ENCODE peak calls at places on chromosomes 12 and 14, in five cellular contexts. B is left ventricle myocardium inferior, Q is esophagus muscularis mucosa, L is H9, J is mesendoderm. S is an unnamed sample. For H3K4me1 and H3K27me3, the result is how much of the 10 kb centered on the place peaks cover.

GRCh38 chr14:70879448-70879847 is 27.8 kb upstream of the PCNX1 start:
- DNase-seq in B (no peak), Q (no peak), J (no peak), L (no peak), S (no peak)

GRCh38 chr14:103033744-103034143 is 23.6 kb downstream of the CDC42BPB start:
- DNase-seq in Q (no peak), J (no peak), L (no peak), B (no peak), S (peak)

GRCh38 chr14:26841361-26841760 is 243.5 kb upstream of the NOVA1 start:
- DNase-seq in J (no peak), L (no peak), B (no peak), Q (no peak), S (no peak)

GRCh38 chr14:105927661-105928060 is 401.3 kb downstream of the TMEM121 start:
- DNase-seq in J (no peak), B (no peak), Q (no peak), L (no peak), S (no peak)

GRCh38 chr14:104556256-104557021 is 23.1 kb upstream of the C14orf180 start:
- DNase-seq in B (peak), J (no peak), L (no peak), Q (no peak), S (no peak)

GRCh38 chr14:35332517-35333346 is 40.5 kb downstream of the PSMA6 start:
- DNase-seq in L (no peak), B (no peak), J (no peak), Q (no peak), S (peak)

GRCh38 chr12:46269429-46270241 is 792 bp upstream of the SLC38A1 start:
- DNase-seq in Q (no peak), J (peak), B (no peak), L (peak), S (peak)

GRCh38 chr12:20101046-20101445 is 267.3 kb upstream of the PDE3A start:
- DNase-seq in J (no peak), L (no peak), Q (no peak), B (peak), S (no peak)

GRCh38 chr12:85016423-85016822 is 19.7 kb downstream of the TSPAN19 start:
- DNase-seq in Q (no peak), L (no peak), B (no peak), J (peak), S (no peak)

GRCh38 chr12:559208-559905 is 99.6 kb downstream of the B4GALNT3 start:
- DNase-seq in L (no peak), J (no peak), Q (no peak), B (no peak), S (no peak)

GRCh38 chr12:51823875-51824565 is 24.5 kb downstream of the FIGNL2 start:
- DNase-seq in B (no peak), Q (no peak), L (peak), J (peak), S (peak)

GRCh38 chr12:40241741-40242140 is 16.9 kb downstream of the LRRK2 start:
- DNase-seq in J (no peak), B (no peak), Q (no peak), L (no peak), S (no peak)

GRCh38 chr12:66921151-66921550 is 242.3 kb upstream of the GRIP1 start:
- DNase-seq in L (no peak), B (no peak), Q (peak), J (no peak), S (no peak)

GRCh38 chr12:98869886-98870285 is 224.8 kb downstream of the APAF1 start:
- DNase-seq in B (no peak), Q (no peak), L (no peak), J (no peak), S (no peak)

GRCh38 chr12:57896437-57897201 is 44.7 kb upstream of the ATP23 start:
- DNase-seq in B (peak), L (peak), J (peak), Q (no peak), S (peak)

GRCh38 chr14:49977126-49977841 is 84.4 kb downstream of the ARF6 start:
- DNase-seq in J (no peak), L (no peak), B (no peak), Q (no peak), S (peak)

GRCh38 chr14:39138450-39138849 is 24.3 kb downstream of the GEMIN2 start:
- DNase-seq in L (no peak), Q (no peak), J (no peak), B (no peak), S (no peak)

GRCh38 chr12:45216297-45216982 is 545 bp downstream of the ANO6 start:
- DNase-seq in L (peak), J (peak), B (peak), Q (peak), S (peak)

GRCh38 chr14:24235804-24236688 is 3.3 kb downstream of the GMPR2 start:
- DNase-seq in B (no peak), J (no peak), L (no peak), Q (no peak), S (no peak)

GRCh38 chr14:76376001-76376404 is at the start of gene ESRRB:
- DNase-seq in L (peak), Q (no peak), J (peak), B (no peak), S (no peak)

GRCh38 chr12:106780010-106780625 is 5.6 kb downstream of the RIC8B start:
- DNase-seq in J (peak), B (no peak), L (no peak), Q (peak), S (peak)

GRCh38 chr12:122724641-122725243 is 5.9 kb downstream of the HCAR1 start:
- DNase-seq in B (no peak), J (no peak), Q (no peak), L (no peak), S (no peak)

GRCh38 chr12:122722347-122722746 is 5.7 kb upstream of the HCAR3 start:
- DNase-seq in Q (no peak), L (no peak), J (no peak), B (no peak), S (no peak)

GRCh38 chr12:122726056-122726558 is 4.5 kb downstream of the HCAR1 start:
- DNase-seq in L (peak), B (no peak), J (peak), Q (no peak), S (no peak)

GRCh38 chr12:122729583-122730214 is 945 bp downstream of the HCAR1 start:
- DNase-seq in J (no peak), L (no peak), Q (no peak), B (no peak), S (no peak)

GRCh38 chr12:122725452-122725851 is 5.2 kb downstream of the HCAR1 start:
- DNase-seq in J (no peak), B (no peak), Q (no peak), L (no peak), S (no peak)
- H3K27ac ChIP-seq in J (peak), B (no peak), Q (no peak), L (no peak), S (no peak)

DNA sequence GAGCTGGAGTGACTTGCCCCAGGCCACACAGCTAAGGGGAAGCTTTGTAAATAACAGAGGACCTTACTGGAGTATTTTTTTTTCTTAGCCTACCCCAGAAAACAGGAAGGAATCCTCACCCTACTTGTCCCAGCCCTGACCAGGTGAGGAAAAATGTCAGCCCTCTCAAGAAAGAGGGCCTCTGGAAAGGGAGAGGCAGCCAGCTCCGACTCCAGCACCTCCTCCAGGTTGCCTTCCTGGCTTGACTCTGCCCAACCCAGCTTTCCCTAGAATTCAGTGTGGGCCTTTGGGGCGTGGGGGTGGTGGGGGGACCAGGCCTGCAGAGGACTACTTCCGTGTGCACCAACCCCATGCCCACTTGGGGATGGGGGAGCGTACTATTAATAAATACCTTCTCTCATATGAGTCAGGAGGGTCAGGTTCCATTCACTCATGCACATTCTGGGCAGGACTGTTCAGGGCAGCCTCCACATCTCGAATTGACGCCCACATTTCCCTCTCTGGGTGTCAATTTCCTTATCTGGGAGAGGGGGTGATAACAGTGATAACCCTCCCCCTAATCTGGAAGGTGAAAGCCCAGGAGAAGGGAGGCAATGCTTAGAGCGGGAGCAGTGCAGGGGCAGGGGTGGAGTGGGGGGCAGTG is 5.2 kb downstream of the RHOF start:
- DNase-seq in L (no peak), Q (no peak), J (peak), B (no peak), S (peak)
- H3K4me1 ChIP-seq in L (under half), Q (under half), J (under half), B (half or more), S (under half)

GRCh38 chr12:5452569-5452968 is 20.7 kb downstream of the NTF3 start:
- DNase-seq in L (no peak), Q (no peak), B (no peak), J (no peak), S (no peak)
- H3K27me3 ChIP-seq in L (under half), Q (under half), B (under half), J (under half), S (under half)

DNA sequence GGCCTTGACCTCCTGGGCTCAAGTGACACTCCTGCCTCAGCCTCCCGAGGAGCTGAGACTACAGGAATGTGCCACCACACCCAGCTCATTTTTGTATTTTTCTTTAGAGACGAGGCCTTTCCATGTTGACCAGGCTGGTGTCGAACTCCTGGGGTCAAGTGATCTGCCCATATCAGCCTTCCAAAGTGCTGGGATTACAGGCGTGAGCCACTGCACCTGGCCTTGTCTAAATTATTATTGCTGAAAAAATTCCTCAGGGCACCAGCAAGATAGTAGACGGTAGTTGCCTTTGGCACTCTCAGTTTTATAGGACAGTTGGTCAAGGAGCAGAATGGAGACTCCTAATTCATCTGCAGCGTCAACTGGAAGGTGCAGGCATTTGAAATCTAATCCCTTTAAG is 2.5 kb upstream of the AICDA start:
- DNase-seq in J (no peak), B (no peak), L (no peak), Q (no peak), S (no peak)
- H3K27ac ChIP-seq in J (no peak), B (no peak), L (no peak), Q (no peak), S (no peak)

DNA sequence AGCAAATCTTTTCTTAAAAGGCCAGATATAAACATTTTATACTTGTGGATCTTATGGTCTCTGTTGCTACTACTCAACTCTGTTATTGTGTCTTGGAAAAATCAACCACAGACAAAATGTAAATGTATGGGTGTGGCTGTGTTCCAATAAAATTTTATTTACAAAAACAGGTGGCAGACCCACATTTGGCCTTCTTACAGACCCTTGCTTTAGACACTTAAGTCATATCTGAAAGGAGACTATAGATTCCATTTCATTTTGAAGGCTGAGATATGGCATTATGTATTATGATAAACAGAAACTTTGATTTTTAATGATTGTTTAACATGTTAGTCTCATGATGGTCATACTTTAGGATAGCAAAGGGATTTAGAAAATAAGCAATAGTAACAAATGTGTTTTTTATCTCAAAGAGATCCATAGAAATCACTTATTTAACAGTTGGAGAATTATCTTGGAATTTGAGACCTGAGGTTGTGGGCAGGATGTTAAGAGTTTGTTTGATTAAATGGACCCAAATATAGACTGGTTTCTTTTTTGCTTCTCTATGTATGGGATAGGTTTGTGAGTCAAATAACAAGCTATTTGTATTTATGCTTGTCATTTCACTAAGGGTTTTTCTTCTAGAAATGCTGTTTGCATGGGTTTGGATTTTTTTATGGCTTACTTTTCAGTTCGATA is 51.2 kb downstream of the PPFIBP1 start:
- DNase-seq in B (no peak), L (no peak), J (no peak), Q (no peak), S (no peak)
- H3K4me1 ChIP-seq in B (half or more), L (under half), J (under half), Q (under half), S (under half)

GRCh38 chr12:34333337-34333736 is 311.0 kb downstream of the ALG10 start:
- DNase-seq in L (no peak), J (no peak), B (no peak), Q (no peak), S (no peak)

GRCh38 chr12:34334538-34334937 is 312.2 kb downstream of the ALG10 start:
- DNase-seq in J (no peak), L (no peak), B (no peak), Q (no peak), S (no peak)

GRCh38 chr12:34336619-34337465 is 314.5 kb downstream of the ALG10 start:
- DNase-seq in J (no peak), Q (no peak), L (no peak), B (no peak), S (no peak)

GRCh38 chr12:34335819-34336262 is 313.5 kb downstream of the ALG10 start:
- DNase-seq in L (no peak), J (no peak), B (no peak), Q (no peak), S (no peak)

GRCh38 chr12:34334953-34335743 is 312.9 kb downstream of the ALG10 start:
- DNase-seq in B (no peak), Q (no peak), J (no peak), L (no peak), S (no peak)
- H3K27me3 ChIP-seq in B (half or more), Q (under half), J (under half), L (under half), S (under half)

DNA sequence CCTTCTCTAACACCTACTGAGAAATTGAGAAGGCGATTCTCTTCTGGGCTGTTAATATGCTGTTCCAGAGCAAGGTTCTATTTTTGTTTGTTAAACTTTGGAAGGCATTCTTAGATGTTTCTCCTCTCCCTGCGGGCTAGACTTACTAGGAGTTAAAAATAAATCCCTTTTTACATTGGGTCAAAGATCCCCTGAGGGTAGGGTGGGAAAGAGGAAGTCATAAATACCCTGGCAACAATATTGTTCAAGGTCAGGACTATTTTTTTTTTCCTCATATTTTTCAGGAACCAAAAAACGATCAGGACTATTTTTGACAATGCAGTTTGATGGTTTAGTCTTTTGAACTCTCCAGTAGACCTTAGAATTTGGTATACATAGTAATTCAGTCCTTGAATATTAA is 12.0 kb upstream of the SLC2A14 start:
- DNase-seq in Q (no peak), L (no peak), J (no peak), B (no peak), S (peak)
- H3K27ac ChIP-seq in Q (no peak), L (no peak), J (no peak), B (no peak), S (no peak)

DNA sequence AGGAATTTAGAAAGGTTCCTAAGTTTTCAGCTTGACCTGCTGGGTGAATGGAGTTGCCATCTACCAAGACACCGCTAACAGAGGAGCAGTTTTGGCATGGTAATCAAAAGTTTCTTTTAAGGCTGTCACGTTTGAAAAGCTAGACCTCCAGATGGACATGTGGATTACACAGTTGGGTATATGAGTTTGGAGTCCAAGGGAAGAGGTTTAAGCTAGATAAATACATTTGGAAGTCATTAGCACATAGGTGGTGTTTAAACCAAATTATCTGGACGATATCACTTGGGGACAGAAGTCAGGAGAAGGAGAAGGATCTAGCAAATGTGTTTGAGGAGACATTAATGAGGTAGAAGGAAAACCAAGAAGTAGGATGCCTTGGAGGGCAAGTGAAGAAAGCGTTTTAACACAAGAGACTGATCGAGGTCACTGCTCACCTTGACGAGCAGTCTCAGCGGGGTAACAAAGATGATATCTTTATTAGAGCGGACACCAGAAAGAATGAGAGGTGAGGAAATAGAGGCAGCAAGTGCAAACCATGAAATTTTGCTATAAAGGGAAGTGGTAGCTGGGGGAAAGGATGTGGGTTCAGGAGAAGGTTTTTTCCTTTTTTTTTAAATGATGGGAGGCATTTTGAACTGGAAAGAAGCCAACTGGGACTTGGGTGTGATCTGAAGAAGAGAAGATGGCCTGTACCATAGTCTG is 17.6 kb downstream of the PNP start:
- DNase-seq in L (no peak), Q (no peak), B (no peak), J (no peak), S (no peak)
- H3K4me1 ChIP-seq in L (under half), Q (under half), B (under half), J (under half), S (under half)

DNA sequence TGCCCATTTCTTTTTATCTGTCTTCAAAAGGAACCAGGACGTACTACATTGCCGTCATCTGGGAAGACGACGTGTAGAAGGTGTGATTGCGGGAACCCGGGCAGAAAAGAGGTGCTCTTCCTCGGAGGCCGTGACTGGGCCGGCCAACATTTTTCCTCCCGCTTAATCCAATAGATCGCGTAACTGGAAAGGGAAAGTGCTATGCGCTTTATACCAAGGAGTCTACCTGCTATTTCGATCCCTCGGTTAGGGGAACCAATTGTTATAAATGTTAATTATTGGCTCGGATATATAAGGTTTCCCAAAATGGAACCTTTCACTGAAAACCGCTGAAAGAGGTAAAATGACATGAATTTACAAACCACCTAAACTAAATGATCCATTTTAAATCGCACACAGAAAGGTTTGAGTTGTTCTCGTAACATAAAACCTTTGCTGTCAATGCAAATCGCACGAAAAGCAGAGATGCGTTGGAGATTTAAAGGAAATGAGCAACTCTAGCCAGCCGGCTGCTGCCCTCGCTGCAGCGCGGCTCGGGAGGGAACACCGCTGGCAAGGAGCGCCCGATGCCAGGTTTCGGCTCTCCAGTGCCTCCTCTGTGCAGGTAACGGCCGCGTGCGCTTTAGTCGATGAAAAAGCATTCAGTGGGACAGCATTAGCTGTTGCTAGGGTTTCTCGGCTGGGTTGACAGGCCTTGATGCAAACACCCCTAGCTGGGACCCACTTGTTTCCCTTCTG is 2.8 kb upstream of the SIX1 start:
- DNase-seq in B (no peak), L (peak), J (peak), Q (no peak), S (no peak)
- H3K27me3 ChIP-seq in B (half or more), L (half or more), J (half or more), Q (under half), S (half or more)

DNA sequence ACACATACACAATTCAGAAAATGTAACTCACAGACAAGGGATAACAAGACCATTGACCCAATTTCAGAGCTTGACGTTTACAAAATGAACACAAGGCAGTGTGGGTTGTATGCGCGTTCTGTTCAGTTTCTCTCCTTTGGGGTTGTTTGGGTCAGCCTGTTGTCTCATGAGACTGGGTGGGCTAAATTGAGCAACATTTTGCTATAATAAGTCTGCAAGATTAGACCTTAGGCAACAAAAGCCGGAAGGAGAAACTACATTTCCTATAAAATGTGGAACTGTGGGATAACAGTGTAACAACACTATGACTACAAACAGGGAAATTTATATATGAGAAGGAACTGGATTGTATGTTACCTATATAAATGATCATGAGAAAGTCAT is 18.9 kb upstream of the LTA4H start:
- DNase-seq in L (no peak), J (no peak), Q (no peak), B (no peak), S (no peak)
- H3K27ac ChIP-seq in L (no peak), J (no peak), Q (peak), B (peak), S (no peak)

S was measured in small intestine.